ENCODE peak calls at places on chromosomes 1 and 21, in four cellular contexts. V is GM23338, M is B cell, O is mesothelial cell of epicardium. X is an unnamed sample.

GRCh38 chr1:39898648-39899603 is 2.8 kb downstream of the MYCL start:
- DNase-seq in V (peak; percentile 96), M (no peak), O (peak; percentile 64), X (no peak)

GRCh38 chr1:224434447-224435317 is at the start of gene WDR26:
- DNase-seq in V (peak; percentile 95), M (peak; percentile 86), O (peak; percentile 47), X (peak; percentile 91)

GRCh38 chr1:38547346-38547745 is 312.2 kb downstream of the RRAGC start:
- DNase-seq in M (no peak), O (no peak), V (no peak), X (no peak)

GRCh38 chr21:39136711-39137110 is 46.5 kb downstream of the PSMG1 start:
- DNase-seq in O (no peak), V (no peak), M (no peak), X (no peak)

GRCh38 chr1:193115629-193116227 is 6.1 kb upstream of the CDC73 start:
- DNase-seq in O (no peak), M (no peak), V (no peak), X (peak; percentile 74)

GRCh38 chr1:101548376-101548775 is 311.6 kb downstream of the S1PR1 start:
- DNase-seq in M (no peak), O (no peak), V (no peak), X (no peak)

GRCh38 chr1:70353038-70353437 is 1.5 kb downstream of the ANKRD13C start:
- DNase-seq in V (no peak), O (no peak), M (no peak), X (no peak)

GRCh38 chr1:35502242-35502641 is 55.0 kb downstream of the KIAA0319L start:
- DNase-seq in M (no peak), O (no peak), V (no peak), X (no peak)

GRCh38 chr1:2290595-2291510 is 62.7 kb downstream of the SKI start:
- DNase-seq in M (peak; percentile 85), V (no peak), O (no peak), X (peak; percentile 71)

GRCh38 chr21:34531399-34531798 is 19.4 kb upstream of the KCNE1 start:
- DNase-seq in V (no peak), O (no peak), M (no peak), X (no peak)
- TF ChIP-seq CTCF in V (no peak), O (no peak), M (no peak), X (no peak)

GRCh38 chr1:203126151-203126865 is 1.2 kb upstream of the ADORA1 start:
- DNase-seq in M (no peak), V (peak; percentile 79), O (no peak), X (no peak)
- TF ChIP-seq CTCF in M (no peak), V (peak; percentile 58), O (peak; percentile 44), X (no peak)

DNA sequence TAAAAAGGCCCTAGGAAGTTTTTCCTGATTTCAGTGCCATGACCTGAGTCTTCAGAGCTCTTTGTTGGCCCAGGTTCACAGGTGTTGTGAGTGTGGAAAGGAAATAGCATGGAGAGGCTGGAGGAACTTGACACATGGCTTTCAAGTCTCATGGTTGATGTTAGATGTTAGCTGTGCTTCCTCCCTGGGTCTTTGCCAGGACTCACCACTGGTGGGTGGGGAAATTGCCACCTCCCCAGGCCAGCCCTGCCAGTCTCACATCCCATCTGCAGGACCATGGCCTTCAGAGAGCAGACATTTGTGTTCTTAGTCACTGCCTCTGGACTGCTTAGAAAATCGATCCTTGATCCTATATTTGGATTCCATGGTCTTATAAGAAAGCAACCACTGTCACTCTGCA is 383.2 kb downstream of the DISC1 start:
- DNase-seq in V (no peak), O (no peak), M (no peak), X (no peak)
- TF ChIP-seq CTCF in V (no peak), O (no peak), M (no peak), X (no peak)

DNA sequence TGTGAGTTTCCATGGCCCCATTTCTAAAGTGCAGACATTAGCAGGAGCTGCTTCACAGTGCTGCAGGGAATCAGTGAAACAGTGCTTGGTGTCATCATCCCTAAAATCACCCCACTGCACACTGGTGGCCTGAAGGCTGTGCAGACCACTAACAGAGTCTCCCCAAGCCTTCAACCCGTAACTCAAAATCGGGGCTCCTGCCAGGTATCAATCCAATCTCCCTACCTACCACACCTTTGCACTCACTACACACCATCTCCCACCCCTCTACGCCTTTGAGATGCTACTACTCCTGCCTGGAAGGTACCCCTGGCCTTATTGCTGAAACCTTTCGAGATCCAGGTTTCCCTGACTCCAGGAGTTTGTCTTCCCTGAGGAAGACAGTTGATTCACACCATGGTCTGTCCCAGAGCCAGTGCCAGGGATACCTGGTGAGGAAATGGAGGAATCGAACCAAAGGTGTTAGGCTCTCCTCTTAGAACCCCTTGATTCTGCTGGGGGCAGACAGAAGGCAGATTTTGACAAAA is 25.5 kb downstream of the SLC2A1 start:
- DNase-seq in O (no peak), M (no peak), V (no peak), X (no peak)
- TF ChIP-seq CTCF in O (no peak), M (no peak), V (no peak), X (no peak)

GRCh38 chr1:19672237-19672636 is 7.6 kb downstream of the HTR6 start:
- DNase-seq in O (no peak), V (no peak), M (no peak), X (no peak)
- TF ChIP-seq CTCF in O (no peak), V (no peak), M (no peak), X (no peak)

DNA sequence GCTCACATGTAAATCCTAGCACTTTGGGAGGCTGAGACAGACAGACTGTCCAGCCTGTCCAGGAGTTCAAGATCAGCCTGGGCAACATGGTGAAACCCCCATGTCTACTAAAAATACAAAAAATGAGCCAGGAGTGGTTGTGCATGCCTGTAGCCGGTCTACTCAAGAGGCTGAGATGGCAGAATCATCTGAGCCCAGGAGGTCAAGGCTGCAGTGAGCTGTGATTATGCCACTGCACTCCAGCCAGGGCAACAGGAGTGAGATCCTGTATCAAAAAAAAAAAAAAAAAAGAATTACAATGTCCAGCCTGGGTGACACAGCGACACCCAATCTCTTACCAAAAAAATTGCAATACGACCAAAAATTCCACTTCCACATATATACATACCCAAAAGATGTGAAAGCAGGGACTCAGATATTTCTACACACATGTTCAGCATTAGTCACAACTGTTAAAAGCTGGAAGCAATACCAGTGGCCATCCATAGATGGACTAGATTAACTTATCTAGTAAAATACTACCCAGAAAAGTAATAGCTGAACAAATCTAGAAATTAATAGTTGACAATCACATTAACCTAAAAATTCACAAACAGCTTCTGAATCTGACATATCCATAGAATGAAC is 49.2 kb downstream of the ASH1L start:
- DNase-seq in V (no peak), O (no peak), M (no peak), X (no peak)
- TF ChIP-seq CTCF in V (no peak), O (no peak), M (no peak), X (no peak)

DNA sequence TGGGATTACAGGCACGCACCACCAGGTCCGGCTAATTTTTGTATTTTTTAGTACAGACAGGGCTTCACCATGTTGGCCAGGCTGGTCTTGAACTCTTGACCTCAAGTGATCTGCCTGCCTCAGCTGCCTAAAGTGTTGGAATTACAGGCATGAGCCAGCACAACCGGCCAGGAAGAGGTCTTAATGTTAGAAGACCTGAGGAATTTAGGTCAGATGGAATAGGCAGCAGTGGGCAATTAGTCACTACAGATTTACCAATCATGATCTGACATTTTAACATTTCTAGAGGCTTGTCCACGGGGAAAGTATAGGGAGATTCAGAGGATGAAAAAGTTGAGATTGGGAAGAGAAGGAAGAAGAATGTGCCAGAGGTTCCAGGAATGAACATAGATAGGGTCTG is 8.9 kb upstream of the APP start:
- DNase-seq in V (no peak), M (no peak), O (no peak), X (no peak)
- TF ChIP-seq CTCF in V (no peak), M (no peak), O (no peak), X (no peak)

DNA sequence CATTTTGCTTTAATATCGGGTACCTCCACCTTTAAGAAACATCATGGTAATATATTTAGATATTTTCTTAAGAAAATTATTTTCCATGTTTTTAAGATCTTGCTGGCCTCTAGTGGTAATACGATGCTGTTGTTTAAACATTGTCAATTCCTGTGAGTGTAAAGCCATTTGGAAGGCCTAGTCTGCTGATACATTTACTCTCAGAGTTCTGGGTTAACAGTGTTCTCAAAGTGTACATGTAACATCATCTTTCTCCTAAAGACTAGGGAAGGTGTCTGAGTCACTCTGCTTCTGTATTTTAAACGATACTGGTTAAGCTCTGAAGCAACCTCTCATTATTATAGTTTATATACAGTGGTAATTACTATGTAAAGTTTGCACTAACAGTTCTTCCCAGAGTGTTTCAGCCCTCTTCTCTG is 189.1 kb downstream of the RASAL2 start:
- DNase-seq in O (no peak), M (no peak), V (peak; percentile 56), X (no peak)
- TF ChIP-seq CTCF in O (peak; percentile 40), M (no peak), V (peak; percentile 50), X (peak; percentile 25)

DNA sequence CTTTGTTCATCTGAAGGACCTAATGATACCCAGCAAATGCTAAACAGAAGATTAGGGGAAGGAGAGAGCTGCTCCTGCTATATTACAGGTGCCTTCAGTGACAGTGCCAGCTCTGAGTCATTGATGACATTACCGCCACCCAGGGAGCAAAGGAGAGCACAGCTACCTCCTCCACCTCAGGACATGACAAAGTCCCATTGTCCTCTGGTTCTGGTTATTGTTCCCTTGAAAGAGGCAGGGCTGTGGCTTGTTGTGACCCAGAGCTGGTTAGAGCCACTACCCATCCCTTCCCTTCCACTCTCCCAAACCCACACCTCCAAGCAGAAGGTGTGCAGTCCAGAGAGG is 363.5 kb upstream of the DUSP10 start:
- DNase-seq in V (no peak), M (no peak), O (no peak), X (no peak)
- TF ChIP-seq CTCF in V (no peak), M (no peak), O (no peak), X (no peak)